ENCODE peak calls at places on chromosome 3, in four cellular contexts. B is stimulated activated naive CD8-positive, alpha-beta T cell treated with anti-CD3 and anti-CD28 coated beads, Interleukin-15, Interleukin-2, amounts not matched to agents 100 U/mL and 50 U/mL, for 24 hours; C is epithelial cell of proximal tubule; I is head of caudate nucleus. Q is an unnamed sample.

GRCh38 chr3:78221796-78222195 is 1181.9 kb downstream of the ROBO2 start:
- DNase-seq in B (no peak), C (no peak), I (no peak), Q (no peak)

GRCh38 chr3:194945508-194945907 is 259.8 kb downstream of the FAM43A start:
- DNase-seq in B (no peak), C (no peak), I (no peak), Q (no peak)

GRCh38 chr3:16011376-16011775 is 163.1 kb upstream of the GALNT15 start:
- DNase-seq in B (no peak), C (no peak), I (no peak), Q (no peak)

GRCh38 chr3:50316657-50317242 is 5.8 kb downstream of the HYAL2 start:
- DNase-seq in B (peak; percentile 63), C (no peak), I (peak; percentile 79), Q (peak; percentile 91)

GRCh38 chr3:41662288-41662687 is 299.6 kb downstream of the ULK4 start:
- DNase-seq in B (no peak), C (no peak), I (no peak), Q (no peak)

GRCh38 chr3:178131801-178132200 is 404.4 kb upstream of the KCNMB2 start:
- DNase-seq in B (no peak), C (no peak), I (no peak), Q (no peak)

GRCh38 chr3:174413057-174413912 is 445.8 kb upstream of the NAALADL2 start:
- DNase-seq in B (no peak), C (no peak), I (no peak), Q (no peak)

GRCh38 chr3:158737987-158738615 is 5.8 kb upstream of the RARRES1 start:
- DNase-seq in B (no peak), C (no peak), I (no peak), Q (no peak)

GRCh38 chr3:186298876-186299275 is 63.2 kb downstream of the DGKG start:
- DNase-seq in B (no peak), C (no peak), I (no peak), Q (no peak)

GRCh38 chr3:88141458-88142083 is 8.2 kb upstream of the C3orf38 start:
- DNase-seq in B (no peak), C (no peak), I (no peak), Q (no peak)

GRCh38 chr3:188687389-188687788 is 484.4 kb upstream of the TPRG1 start:
- DNase-seq in B (no peak), C (peak; percentile 96), I (peak; percentile 46), Q (peak; percentile 81)

GRCh38 chr3:15845475-15845874 is 47.7 kb upstream of the ANKRD28 start:
- DNase-seq in B (no peak), C (no peak), I (no peak), Q (no peak)

GRCh38 chr3:69890094-69890493 is 109.4 kb upstream of the SAMMSON start:
- DNase-seq in B (peak; percentile 4), C (no peak), I (no peak), Q (peak; percentile 42)

GRCh38 chr3:195583831-195584542 is at the start of gene APOD:
- DNase-seq in B (no peak), C (no peak), I (peak; percentile 80), Q (no peak)

GRCh38 chr3:53844262-53845102 is 1.7 kb downstream of the CHDH start:
- DNase-seq in B (no peak), C (no peak), I (peak; percentile 35), Q (no peak)

GRCh38 chr3:86787091-86787490 is 203.9 kb downstream of the VGLL3 start:
- DNase-seq in B (no peak), C (no peak), I (no peak), Q (no peak)

GRCh38 chr3:15055019-15055557 is 10.0 kb downstream of the MRPS25 start:
- DNase-seq in B (peak; percentile 74), C (no peak), I (no peak), Q (no peak)

GRCh38 chr3:49013113-49013737 is 5.2 kb downstream of the DALRD3 start:
- DNase-seq in B (no peak), C (no peak), I (no peak), Q (no peak)

GRCh38 chr3:105518806-105519418 is 152.2 kb downstream of the ALCAM start:
- DNase-seq in B (peak; percentile 7), C (no peak), I (no peak), Q (peak; percentile 16)

GRCh38 chr3:128420720-128421438 is 45.8 kb downstream of the DNAJB8 start:
- DNase-seq in B (no peak), C (no peak), I (no peak), Q (no peak)

GRCh38 chr3:171277456-171278406 is 182.5 kb downstream of the TNIK start:
- DNase-seq in B (no peak), C (no peak), I (no peak), Q (no peak)

GRCh38 chr3:113304102-113304501 is 92.7 kb downstream of the BOC start:
- DNase-seq in B (no peak), C (no peak), I (no peak), Q (no peak)

GRCh38 chr3:114362815-114363214 is 69.0 kb downstream of the TIGIT start:
- DNase-seq in B (no peak), C (no peak), I (no peak), Q (no peak)

GRCh38 chr3:172461530-172462138 is 13.4 kb upstream of the GHSR start:
- DNase-seq in B (no peak), C (no peak), I (no peak), Q (no peak)

GRCh38 chr3:101235048-101235447 is 85.3 kb downstream of the IMPG2 start:
- DNase-seq in B (no peak), C (no peak), I (no peak), Q (no peak)

GRCh38 chr3:24550588-24550987 is 55.9 kb upstream of the THRB start:
- DNase-seq in B (no peak), C (no peak), I (no peak), Q (no peak)

GRCh38 chr3:52527732-52528595 is 5.7 kb downstream of the NT5DC2 start:
- DNase-seq in B (no peak), C (no peak), I (no peak), Q (no peak)

GRCh38 chr3:52809821-52810377 is 15.3 kb downstream of the ITIH3 start:
- DNase-seq in B (no peak), C (no peak), I (no peak), Q (no peak)

GRCh38 chr3:142586803-142587406 is 8.4 kb upstream of the ATR start:
- DNase-seq in B (no peak), C (peak; percentile 70), I (peak; percentile 39), Q (no peak)

GRCh38 chr3:13073042-13073906 is at the start of gene IQSEC1:
- DNase-seq in B (peak; percentile 82), C (no peak), I (peak; percentile 83), Q (no peak)

GRCh38 chr3:4812509-4812908 is 166.7 kb upstream of the BHLHE40 start:
- DNase-seq in B (no peak), C (no peak), I (no peak), Q (no peak)

GRCh38 chr3:186633481-186633880 is 6.7 kb upstream of the FETUB start:
- DNase-seq in B (no peak), C (no peak), I (no peak), Q (no peak)

GRCh38 chr3:25817638-25818037 is 27.7 kb downstream of the OXSM start:
- DNase-seq in B (no peak), C (no peak), I (no peak), Q (no peak)

GRCh38 chr3:69181592-69182211 is 59.3 kb upstream of the LMOD3 start:
- DNase-seq in B (no peak), C (no peak), I (peak; percentile 28), Q (no peak)

GRCh38 chr3:79016587-79017380 is 751.0 kb downstream of the ROBO1 start:
- DNase-seq in B (no peak), C (no peak), I (no peak), Q (no peak)

Q was measured in kidney epithelial cell.